ENCODE peak calls at places on chromosomes 1 and 21, in six cellular contexts. H is IMR-90, D is neuronal stem cell, P is mesendoderm, N is trophoblast cell, W is H1. M is an unnamed sample. For H3K36me3, the result is how much of the 10 kb centered on the place peaks cover.

GRCh38 chr1:8343464-8344001 is 25.6 kb downstream of the SLC45A1 start:
- DNase-seq in H (peak), D (no peak), W (no peak), N (peak), P (no peak), M (peak)

GRCh38 chr1:78472251-78472620 is 18.5 kb upstream of the PTGFR start:
- DNase-seq in N (no peak), P (no peak), D (no peak), H (no peak), W (no peak), M (no peak)

GRCh38 chr1:202046748-202047708 is 36.6 kb downstream of the ELF3 start:
- DNase-seq in P (no peak), H (no peak), D (no peak), N (peak), W (no peak), M (peak)

GRCh38 chr21:15224346-15225086 is 159.7 kb upstream of the NRIP1 start:
- DNase-seq in H (peak), N (peak), D (no peak), W (no peak), P (no peak), M (peak)

GRCh38 chr21:38773108-38774061 is 32.3 kb upstream of the ETS2 start:
- DNase-seq in D (no peak), W (no peak), P (no peak), H (peak), N (peak), M (peak)

GRCh38 chr1:202124107-202124506 is 1.4 kb downstream of the GPR37L1 start:
- DNase-seq in D (no peak), P (no peak), N (no peak), W (no peak), H (no peak), M (no peak)

GRCh38 chr1:54975709-54976108 is 4.7 kb upstream of the TMEM61 start:
- DNase-seq in W (no peak), H (no peak), P (no peak), N (no peak), D (no peak), M (no peak)

GRCh38 chr21:29798840-29799239 is 141.0 kb downstream of the GRIK1 start:
- DNase-seq in W (no peak), H (no peak), D (no peak), P (peak), N (peak), M (no peak)

GRCh38 chr1:24929876-24930702 is at the start of gene RUNX3:
- DNase-seq in W (peak), H (no peak), D (peak), P (peak), N (peak), M (no peak)

GRCh38 chr21:36359185-36359584 is 26.0 kb upstream of the CHAF1B start:
- DNase-seq in P (no peak), H (no peak), W (no peak), D (no peak), N (no peak), M (no peak)

GRCh38 chr21:41168391-41169257 is 664 bp downstream of the BACE2 start:
- DNase-seq in N (peak), W (peak), D (peak), P (peak), H (peak), M (no peak)

GRCh38 chr1:243474906-243475305 is 219.1 kb downstream of the SDCCAG8 start:
- DNase-seq in P (no peak), N (no peak), H (no peak), W (no peak), D (no peak), M (no peak)

DNA sequence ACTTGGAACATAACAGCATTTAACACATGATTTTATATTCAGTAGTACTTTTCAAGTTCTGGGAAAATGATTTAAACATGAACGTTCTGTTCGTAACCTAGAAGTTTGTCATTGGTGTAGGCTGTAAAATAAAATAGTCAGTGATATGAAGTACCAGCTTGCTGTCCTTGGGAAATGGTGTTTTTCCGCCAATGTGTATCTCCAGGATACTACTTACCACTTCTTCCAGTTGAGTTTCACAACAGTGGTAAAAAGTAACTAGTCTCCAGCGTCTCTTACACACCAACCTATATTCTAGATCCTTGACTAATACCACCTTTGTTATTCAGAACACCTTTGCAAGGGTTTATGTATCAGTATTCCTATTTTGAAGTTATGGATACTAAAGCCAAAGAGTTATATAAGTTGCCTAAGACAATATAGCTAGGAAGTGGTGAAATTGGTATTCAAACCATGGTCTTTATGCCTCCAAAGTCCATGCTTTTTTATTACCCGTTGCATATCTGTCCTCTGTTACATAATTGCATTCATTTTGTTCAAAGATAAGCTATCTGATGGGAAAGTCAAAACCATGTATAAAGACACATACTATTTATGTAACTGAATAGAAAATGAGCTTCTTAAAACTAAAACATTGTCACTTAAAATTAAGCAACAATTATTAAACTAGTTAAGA is 43.1 kb downstream of the HOOK1 start:
- DNase-seq in D (no peak), P (no peak), N (peak), H (no peak), W (no peak), M (no peak)
- H3K9ac ChIP-seq in D (no peak), P (no peak), N (no peak), H (no peak), W (no peak), M (no peak)

GRCh38 chr1:216841165-216841564 is 117.9 kb upstream of the ESRRG start:
- DNase-seq in D (no peak), P (no peak), W (no peak), H (no peak), N (no peak), M (no peak)

GRCh38 chr1:216832192-216832591 is 109.0 kb upstream of the ESRRG start:
- DNase-seq in H (no peak), P (no peak), N (no peak), D (no peak), W (no peak), M (no peak)

GRCh38 chr1:216833516-216833915 is 110.3 kb upstream of the ESRRG start:
- DNase-seq in D (no peak), H (no peak), N (no peak), W (no peak), P (no peak), M (no peak)

GRCh38 chr1:216830836-216831235 is 107.6 kb upstream of the ESRRG start:
- DNase-seq in W (no peak), H (no peak), D (no peak), N (no peak), P (no peak), M (no peak)

DNA sequence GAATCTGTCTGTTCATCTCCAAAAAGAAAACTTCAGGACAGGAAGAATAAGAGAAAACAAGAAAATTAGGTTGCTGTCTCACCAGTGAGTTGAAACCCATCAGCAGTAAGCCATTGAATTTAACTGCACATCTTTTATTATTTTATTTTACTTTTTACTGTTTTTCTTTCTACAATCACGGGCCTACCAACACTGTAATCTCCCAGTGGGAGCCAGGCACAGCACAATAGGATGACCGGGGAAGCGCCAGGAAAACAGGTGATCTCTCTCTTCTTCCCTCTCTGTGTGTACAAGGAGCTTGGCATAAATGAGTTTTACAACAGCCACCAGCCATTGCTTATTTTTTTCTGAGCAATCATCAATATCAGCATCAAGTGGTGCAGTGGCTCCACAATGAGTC is 113.1 kb upstream of the ESRRG start:
- DNase-seq in W (no peak), D (no peak), H (no peak), N (no peak), P (no peak), M (no peak)
- H2AK5ac ChIP-seq in W (no peak), D (no peak), H (no peak), N (no peak), P (no peak), M (no peak)

GRCh38 chr1:45621501-45621836 is 2.4 kb downstream of the CCDC17 start:
- DNase-seq in N (no peak), P (no peak), H (no peak), D (no peak), W (no peak), M (no peak)
- H3K36me3 ChIP-seq in N (half or more), P (under half), H (under half), D (under half), W (under half), M (under half)

GRCh38 chr1:200366577-200367253 is 43.1 kb downstream of the ZNF281 start:
- DNase-seq in H (no peak), D (no peak), W (no peak), P (no peak), N (peak), M (no peak)

GRCh38 chr1:200369706-200370105 is 40.1 kb downstream of the ZNF281 start:
- DNase-seq in W (no peak), N (no peak), H (no peak), P (no peak), D (no peak), M (no peak)

GRCh38 chr1:200369131-200369530 is 40.7 kb downstream of the ZNF281 start:
- DNase-seq in N (no peak), P (no peak), D (no peak), H (no peak), W (no peak), M (no peak)

GRCh38 chr1:200367841-200368534 is 41.8 kb downstream of the ZNF281 start:
- DNase-seq in D (no peak), W (no peak), H (peak), P (no peak), N (peak), M (peak)

GRCh38 chr1:200368556-200368955 is 41.3 kb downstream of the ZNF281 start:
- DNase-seq in W (no peak), P (peak), D (no peak), N (no peak), H (no peak), M (no peak)
- H3K9ac ChIP-seq in W (no peak), P (no peak), D (no peak), N (no peak), H (no peak), M (peak)

M was measured in mesenchymal stem cell.